ENCODE peak calls at places on chromosomes 11 and 22, in ten cellular contexts. S is tibial nerve; X is NCI-H1105 treated with DMSO at 0.1 percent for 48 hours; R is activated effector memory CD4-positive, alpha-beta T cell treated with anti-CD3 and anti-CD28 coated beads, Interleukin-2, amount 50 U/mL, for 16 hours; A is cardiac fibroblast; G is foreskin fibroblast; J is stimulated activated CD4-positive, alpha-beta T cell treated with anti-CD3 and anti-CD28 coated beads, Interleukin-4, amount 100 ng/mL, for 24 hours; P is mesenchymal stem cell; L is Calu3; E is esophagus squamous epithelium. K is an unnamed sample.

GRCh38 chr22:36584666-36585065 is 55.7 kb upstream of the EIF3D start:
- DNase-seq in E (no peak), R (no peak), P (no peak), X (no peak), S (no peak), G (no peak), L (no peak), J (no peak), A (no peak), K (no peak)

GRCh38 chr22:30204742-30205111 is 41.8 kb downstream of the LIF start:
- DNase-seq in A (peak), R (no peak), L (no peak), X (no peak), G (peak), P (peak), E (no peak), S (no peak), J (no peak), K (no peak)

GRCh38 chr11:74278721-74279148 is 32.7 kb downstream of the P4HA3 start:
- DNase-seq in J (no peak), P (peak), A (peak), L (no peak), S (no peak), X (no peak), E (no peak), R (no peak), G (peak), K (no peak)

GRCh38 chr11:134346101-134346975 is 14.6 kb downstream of the GLB1L2 start:
- DNase-seq in X (peak), E (no peak), A (no peak), S (no peak), J (no peak), R (no peak), P (no peak), L (no peak), G (no peak), K (no peak)

GRCh38 chr11:90587896-90588295 is 365.0 kb upstream of the CHORDC1 start:
- DNase-seq in E (no peak), L (no peak), S (no peak), J (no peak), P (no peak), G (no peak), X (no peak), A (no peak), R (no peak), K (no peak)

GRCh38 chr11:29435421-29435820 is 581.4 kb downstream of the KCNA4 start:
- DNase-seq in X (no peak), G (no peak), A (peak), L (no peak), R (no peak), S (no peak), J (no peak), P (no peak), E (no peak), K (no peak)

GRCh38 chr11:64745523-64746328 is 1.8 kb upstream of the RASGRP2 start:
- DNase-seq in J (peak), R (peak), A (peak), G (peak), X (peak), L (no peak), E (no peak), S (peak), P (peak), K (peak)

GRCh38 chr22:41910599-41911291 is 4.1 kb downstream of the SHISA8 start:
- DNase-seq in P (no peak), S (peak), X (no peak), E (no peak), L (no peak), G (peak), A (peak), R (peak), J (peak), K (no peak)

GRCh38 chr11:128290106-128290840 is 297.1 kb downstream of the ETS1 start:
- DNase-seq in J (peak), R (peak), S (peak), E (no peak), L (peak), G (peak), X (peak), A (peak), P (peak), K (peak)

GRCh38 chr11:46295312-46295995 is 18.0 kb downstream of the CREB3L1 start:
- DNase-seq in R (peak), G (peak), J (peak), P (peak), E (no peak), A (peak), L (no peak), X (peak), S (peak), K (no peak)

GRCh38 chr11:8694137-8694536 is 11.5 kb downstream of the RPL27A start:
- DNase-seq in R (peak), P (no peak), E (no peak), X (no peak), S (no peak), J (no peak), L (no peak), A (no peak), G (no peak), K (no peak)

GRCh38 chr11:2444301-2445106 is at the start of the genes KCNQ1 and TRPM5:
- DNase-seq in E (no peak), A (no peak), L (peak), S (no peak), R (peak), X (peak), J (peak), P (no peak), G (no peak), K (no peak)

GRCh38 chr11:79198898-79199250 is 242.0 kb downstream of the TENM4 start:
- DNase-seq in L (no peak), E (no peak), P (peak), J (no peak), G (no peak), A (peak), X (no peak), S (no peak), R (no peak), K (no peak)

GRCh38 chr11:119832132-119832531 is 103.1 kb upstream of the NECTIN1 start:
- DNase-seq in L (no peak), J (no peak), P (no peak), A (no peak), G (no peak), X (no peak), E (no peak), R (no peak), S (no peak), K (no peak)

GRCh38 chr11:3104051-3104714 is 47.0 kb upstream of the CARS1 start:
- DNase-seq in P (no peak), G (no peak), X (no peak), L (no peak), J (no peak), E (no peak), S (no peak), A (no peak), R (peak), K (no peak)

GRCh38 chr11:128598755-128599154 is 11.4 kb upstream of the ETS1 start:
- DNase-seq in P (peak), J (no peak), G (no peak), X (no peak), R (no peak), L (no peak), E (no peak), S (no peak), A (no peak), K (no peak)